ENCODE peak calls at places on chromosomes 2 and 18, in seven cellular contexts. D is NB4, L is Peyer's patch, W is endothelial cell of umbilical vein, I is heart left ventricle, O is IMR-90, M is ovary. N is an unnamed sample.

GRCh38 chr2:226956659-226957058 is 120.8 kb downstream of the RHBDD1 start:
- DNase-seq in O (no peak), W (no peak), L (no peak), M (no peak), I (no peak), D (no peak), N (peak)

GRCh38 chr18:74949611-74950010 is 259.3 kb downstream of the PTGR3 start:
- DNase-seq in O (no peak), M (no peak), L (no peak), D (no peak), I (no peak), W (no peak), N (no peak)

GRCh38 chr2:240398711-240399267 is 36.7 kb upstream of the GPC1 start:
- DNase-seq in L (peak), O (no peak), I (no peak), W (no peak), M (peak), D (no peak), N (no peak)

GRCh38 chr2:236685979-236686520 is 116.4 kb downstream of the ACKR3 start:
- DNase-seq in M (no peak), L (no peak), W (no peak), D (no peak), I (no peak), O (no peak), N (no peak)

GRCh38 chr2:27795868-27796277 is 24.4 kb downstream of the MRPL33 start:
- DNase-seq in W (peak), D (no peak), L (no peak), O (no peak), M (no peak), I (peak), N (no peak)

GRCh38 chr2:43104763-43105162 is 121.6 kb downstream of the ZFP36L2 start:
- DNase-seq in M (no peak), D (peak), W (no peak), L (no peak), I (no peak), O (no peak), N (no peak)

GRCh38 chr2:59076079-59076619 is 835.0 kb upstream of the FANCL start:
- DNase-seq in D (no peak), M (no peak), L (no peak), I (no peak), O (no peak), W (no peak), N (no peak)

GRCh38 chr2:3399829-3400228 is 20.3 kb downstream of the TRAPPC12 start:
- DNase-seq in O (no peak), W (no peak), L (no peak), I (peak), D (no peak), M (no peak), N (no peak)

GRCh38 chr2:55365303-55365702 is 54.4 kb downstream of the CCDC88A start:
- DNase-seq in D (peak), M (no peak), L (no peak), W (peak), I (no peak), O (peak), N (peak)

GRCh38 chr2:54590216-54590961 is 133.1 kb upstream of the EML6 start:
- DNase-seq in M (no peak), W (peak), D (no peak), I (no peak), L (no peak), O (no peak), N (no peak)

GRCh38 chr2:133240505-133241230 is 327.6 kb downstream of the NCKAP5 start:
- DNase-seq in M (no peak), W (peak), L (no peak), D (no peak), O (peak), I (no peak), N (no peak)

GRCh38 chr18:35501369-35501768 is 3.6 kb upstream of the INO80C start:
- DNase-seq in D (no peak), M (no peak), L (no peak), W (no peak), I (no peak), O (no peak), N (no peak)

GRCh38 chr18:47903809-47904208 is 26.6 kb downstream of the SMAD2 start:
- DNase-seq in O (no peak), W (no peak), L (no peak), D (no peak), M (no peak), I (no peak), N (no peak)

GRCh38 chr2:225471039-225471438 is 71.5 kb downstream of the NYAP2 start:
- DNase-seq in O (no peak), L (no peak), M (no peak), W (no peak), D (no peak), I (no peak), N (no peak)

GRCh38 chr2:181810823-181811695 is 80.5 kb upstream of the ITPRID2 start:
- DNase-seq in W (peak), D (peak), L (no peak), O (peak), I (peak), M (no peak), N (peak)

GRCh38 chr2:197306691-197307030 is 3.9 kb downstream of the ANKRD44 start:
- DNase-seq in O (no peak), L (no peak), M (no peak), I (peak), W (no peak), D (peak), N (no peak)

GRCh38 chr2:11583840-11584529 is 50.1 kb downstream of the GREB1 start:
- DNase-seq in M (peak), O (peak), W (peak), L (peak), I (peak), D (peak), N (peak)

GRCh38 chr2:55901322-55901721 is 22.3 kb downstream of the EFEMP1 start:
- DNase-seq in D (peak), L (no peak), I (no peak), M (no peak), W (peak), O (peak), N (no peak)

GRCh38 chr2:234334146-234334545 is 162.7 kb downstream of the ARL4C start:
- DNase-seq in D (no peak), O (no peak), L (no peak), M (no peak), I (no peak), W (no peak), N (no peak)

GRCh38 chr2:109494842-109495241 is 118.9 kb downstream of the SEPTIN10 start:
- DNase-seq in O (no peak), L (peak), I (no peak), D (no peak), W (no peak), M (no peak), N (no peak)

GRCh38 chr2:39620067-39620466 is 45.6 kb upstream of the TMEM178A start:
- DNase-seq in D (peak), I (peak), W (peak), M (peak), L (no peak), O (peak), N (peak)

GRCh38 chr2:196040218-196040617 is 28.4 kb downstream of the DNAH7 start:
- DNase-seq in M (no peak), W (no peak), D (no peak), I (no peak), L (no peak), O (no peak), N (no peak)

GRCh38 chr18:6920099-6920955 is 190.8 kb downstream of the ARHGAP28 start:
- DNase-seq in I (no peak), O (peak), L (no peak), D (peak), W (peak), M (peak), N (peak)

GRCh38 chr2:237708491-237708890 is 81.1 kb downstream of the LRRFIP1 start:
- DNase-seq in O (no peak), D (no peak), L (no peak), I (no peak), M (no peak), W (no peak), N (no peak)

GRCh38 chr2:150467641-150467963 is 19.9 kb downstream of the RND3 start:
- DNase-seq in M (no peak), L (no peak), I (no peak), D (no peak), W (peak), O (no peak), N (no peak)

GRCh38 chr2:3223080-3223923 is 154.3 kb downstream of the EIPR1 start:
- DNase-seq in W (peak), M (no peak), O (peak), D (no peak), I (no peak), L (no peak), N (no peak)

GRCh38 chr18:59357928-59358327 is 1.1 kb downstream of the LMAN1 start:
- DNase-seq in W (peak), M (no peak), O (peak), I (no peak), D (peak), L (no peak), N (peak)

GRCh38 chr2:47541848-47542450 is 139.0 kb downstream of the MSH2 start:
- DNase-seq in I (no peak), L (no peak), O (peak), D (no peak), M (no peak), W (no peak), N (no peak)

GRCh38 chr2:155099784-155100183 is 401.3 kb downstream of the KCNJ3 start:
- DNase-seq in D (no peak), O (no peak), I (no peak), W (peak), L (no peak), M (no peak), N (no peak)

GRCh38 chr18:54962919-54963645 is 3.8 kb upstream of the CCDC68 start:
- DNase-seq in O (no peak), L (no peak), D (no peak), I (no peak), M (no peak), W (no peak), N (no peak)

GRCh38 chr2:218329826-218330651 is 26.6 kb upstream of the CATIP start:
- DNase-seq in D (peak), M (no peak), O (no peak), W (no peak), L (no peak), I (no peak), N (no peak)

GRCh38 chr2:16207611-16208010 is 267.3 kb downstream of the MYCN start:
- DNase-seq in W (no peak), O (no peak), L (peak), I (no peak), M (no peak), D (no peak), N (no peak)

GRCh38 chr2:5666798-5667197 is 25.4 kb upstream of the SOX11 start:
- DNase-seq in D (peak), M (no peak), I (no peak), W (no peak), L (no peak), O (peak), N (no peak)

GRCh38 chr2:158214431-158214830 is 112.8 kb downstream of the UPP2 start:
- DNase-seq in D (peak), M (no peak), W (peak), O (no peak), L (no peak), I (no peak), N (no peak)

GRCh38 chr2:109703076-109703475 is 88.9 kb downstream of the SOWAHC start:
- DNase-seq in M (no peak), D (no peak), O (no peak), W (no peak), L (no peak), I (no peak), N (no peak)

GRCh38 chr2:102686479-102687439 is 67.4 kb downstream of the SLC9A2 start:
- DNase-seq in O (no peak), M (no peak), D (peak), L (no peak), I (no peak), W (no peak), N (no peak)

GRCh38 chr2:186683341-186683740 is 10.5 kb upstream of the FAM171B start:
- DNase-seq in I (no peak), O (peak), W (no peak), D (no peak), M (no peak), L (no peak), N (no peak)

GRCh38 chr18:51520676-51521180 is 323.2 kb upstream of the MEX3C start:
- DNase-seq in W (no peak), M (no peak), I (no peak), D (no peak), L (no peak), O (no peak), N (no peak)

GRCh38 chr2:28082131-28082530 is 191.6 kb downstream of the BABAM2 start:
- DNase-seq in W (no peak), D (no peak), M (no peak), O (peak), L (no peak), I (no peak), N (no peak)

GRCh38 chr2:120444691-120445240 is 98.8 kb downstream of the INHBB start:
- DNase-seq in W (no peak), D (no peak), I (no peak), M (no peak), L (no peak), O (no peak), N (no peak)

GRCh38 chr2:120441744-120442471 is 96.0 kb downstream of the INHBB start:
- DNase-seq in D (no peak), I (no peak), O (peak), M (no peak), W (no peak), L (no peak), N (no peak)

GRCh38 chr2:120442541-120442922 is 96.6 kb downstream of the INHBB start:
- DNase-seq in I (no peak), W (no peak), O (no peak), D (no peak), L (no peak), M (no peak), N (no peak)

GRCh38 chr2:120443946-120444345 is 98.0 kb downstream of the INHBB start:
- DNase-seq in I (no peak), L (no peak), O (no peak), W (no peak), M (no peak), D (no peak), N (no peak)

DNA sequence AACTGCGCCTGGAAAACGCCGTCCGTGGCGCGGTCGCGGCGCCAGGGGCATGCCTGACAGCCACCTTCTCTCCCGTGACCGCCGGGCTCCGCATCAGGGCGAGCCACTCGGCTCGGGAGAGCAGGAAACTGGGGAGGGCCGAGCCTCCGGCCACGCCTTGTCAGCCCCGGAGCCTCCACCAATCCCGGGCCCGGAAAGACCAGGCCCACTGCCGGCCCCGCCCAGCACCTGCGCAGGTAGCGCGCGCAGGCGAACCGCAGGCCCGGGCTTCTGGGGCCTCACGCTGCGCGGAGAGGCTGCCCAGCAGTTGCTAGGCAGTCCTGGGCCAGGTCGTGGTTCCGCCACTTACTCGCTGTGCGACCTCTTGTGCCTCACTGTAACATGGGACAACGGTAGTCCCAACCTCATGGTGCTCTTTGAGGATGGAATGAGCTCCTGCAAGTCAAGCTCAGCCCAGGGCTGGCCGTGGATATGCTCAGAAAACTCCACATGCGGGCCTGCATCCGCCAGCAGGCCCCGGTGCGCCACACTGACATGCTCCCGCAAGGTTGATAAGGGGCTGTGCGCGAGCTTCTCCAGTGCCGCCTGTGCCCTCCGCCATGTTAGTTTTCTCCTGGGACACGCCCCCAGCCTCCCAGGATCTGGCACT is 97.1 kb downstream of the INHBB start:
- DNase-seq in O (no peak), D (no peak), M (no peak), I (no peak), W (no peak), L (peak), N (no peak)
- TF ChIP-seq POLR2A in O (no peak), D (no peak), M (no peak), I (peak), W (no peak), L (no peak), N (no peak)

GRCh38 chr2:105744091-105744908 is 412 bp upstream of the NCK2 start:
- DNase-seq in W (peak), I (peak), O (peak), D (peak), L (peak), M (peak), N (peak)
- TF ChIP-seq POLR2A in W (peak), I (no peak), O (no peak), D (peak), L (no peak), M (no peak), N (no peak)

GRCh38 chr18:62525611-62526010 is 2.8 kb downstream of the ZCCHC2 start:
- DNase-seq in L (no peak), D (no peak), M (no peak), O (no peak), I (no peak), W (no peak), N (peak)

GRCh38 chr18:62524443-62525200 is 1.8 kb downstream of the ZCCHC2 start:
- DNase-seq in D (peak), L (peak), W (peak), O (peak), M (peak), I (peak), N (peak)

GRCh38 chr18:62523255-62523588 is 397 bp downstream of the ZCCHC2 start:
- DNase-seq in M (no peak), O (no peak), D (no peak), I (no peak), W (no peak), L (no peak), N (no peak)

GRCh38 chr18:62523631-62524442 is 1.0 kb downstream of the ZCCHC2 start:
- DNase-seq in O (peak), I (peak), W (peak), M (peak), L (peak), D (peak), N (peak)

GRCh38 chr18:62526098-62527025 is 3.5 kb downstream of the ZCCHC2 start:
- DNase-seq in M (peak), W (peak), L (peak), D (peak), I (peak), O (peak), N (peak)
- TF ChIP-seq POLR2A in M (peak), W (peak), L (peak), D (peak), I (peak), O (peak), N (peak)

GRCh38 chr2:70842401-70842800 is 6.8 kb upstream of the CD207 start:
- DNase-seq in D (no peak), O (no peak), M (no peak), W (no peak), I (no peak), L (no peak), N (no peak)
- TF ChIP-seq POLR2A in D (no peak), O (no peak), M (no peak), W (no peak), I (no peak), L (no peak), N (no peak)

DNA sequence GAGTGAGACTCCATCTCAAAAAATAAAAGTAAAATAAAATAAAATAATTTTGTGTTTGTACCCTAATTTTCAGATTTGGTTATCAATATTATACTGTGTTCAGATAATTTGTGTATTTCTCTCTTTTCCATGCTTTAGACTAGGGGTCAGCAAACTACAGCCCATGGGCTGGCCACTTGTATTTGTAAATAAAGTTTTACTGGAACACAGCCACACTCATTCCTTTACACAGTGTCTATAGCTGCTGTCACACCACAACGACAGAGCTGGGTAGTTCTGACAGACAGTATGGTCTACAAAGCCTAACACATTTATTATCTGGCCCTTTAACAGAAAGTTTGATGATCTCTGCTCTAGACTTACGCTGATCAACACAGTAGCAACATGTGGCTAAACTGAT is 43.8 kb downstream of the SNORC start:
- DNase-seq in M (no peak), L (no peak), D (no peak), O (no peak), I (no peak), W (no peak), N (no peak)
- TF ChIP-seq POLR2A in M (no peak), L (no peak), D (no peak), O (no peak), I (no peak), W (no peak), N (no peak)

DNA sequence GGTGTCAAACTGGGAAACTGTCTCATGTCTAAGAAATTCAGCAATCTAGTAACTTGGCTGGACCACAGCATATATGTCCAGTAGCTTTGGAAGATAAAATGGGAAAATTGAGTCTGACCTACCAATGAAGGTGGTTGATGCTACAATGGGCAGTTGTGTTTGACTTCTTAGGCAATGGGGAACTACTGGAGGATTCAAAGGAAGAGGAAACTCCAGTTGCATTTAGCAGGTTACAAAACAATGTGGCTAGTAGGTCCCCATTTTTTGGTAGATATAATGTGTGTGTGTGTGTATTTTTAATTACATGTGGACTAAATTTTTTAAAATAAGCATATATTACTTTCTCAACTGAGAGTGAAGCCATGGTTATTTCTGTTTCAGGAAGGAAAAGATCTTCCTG is 427.7 kb downstream of the NBAS start:
- DNase-seq in I (no peak), W (no peak), L (no peak), D (no peak), M (no peak), O (no peak), N (no peak)
- TF ChIP-seq POLR2A in I (no peak), W (no peak), L (no peak), D (no peak), M (no peak), O (no peak), N (no peak)

GRCh38 chr2:148954536-148954935 is 79.5 kb downstream of the KIF5C start:
- DNase-seq in M (no peak), O (no peak), L (no peak), D (no peak), I (no peak), W (no peak), N (no peak)
- TF ChIP-seq POLR2A in M (no peak), O (no peak), L (no peak), D (no peak), I (no peak), W (no peak), N (no peak)

GRCh38 chr2:190180313-190181065 is 118.0 kb upstream of the MSTN start:
- DNase-seq in W (peak), O (no peak), M (peak), I (peak), L (peak), D (peak), N (peak)
- TF ChIP-seq POLR2A in W (no peak), O (no peak), M (no peak), I (peak), L (peak), D (no peak), N (peak)

DNA sequence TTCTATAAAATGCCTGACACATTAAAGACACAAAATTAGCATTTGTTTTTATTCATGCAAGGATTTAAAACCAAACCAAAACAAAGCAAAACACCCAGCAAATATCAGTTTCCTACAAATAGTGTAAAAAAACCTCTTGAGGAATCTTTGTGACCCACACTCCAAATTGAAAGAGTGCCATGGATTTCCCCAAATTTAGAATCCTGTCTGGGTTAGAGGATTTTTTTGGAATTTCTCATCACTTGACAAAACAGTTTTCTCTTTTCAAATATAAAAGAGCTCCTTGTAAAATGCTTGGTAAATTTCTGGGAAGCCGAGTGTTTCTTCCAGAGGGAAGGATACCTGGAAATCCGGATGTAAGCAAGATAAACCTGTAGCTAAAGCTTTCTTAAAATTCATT is 1.7 kb upstream of the FN1 start:
- DNase-seq in O (no peak), D (no peak), I (no peak), M (no peak), W (no peak), L (no peak), N (no peak)
- TF ChIP-seq POLR2A in O (no peak), D (no peak), I (no peak), M (no peak), W (no peak), L (no peak), N (no peak)

GRCh38 chr2:207529330-207530159 is at the start of gene CREB1:
- DNase-seq in L (peak), W (peak), M (peak), I (peak), D (peak), O (peak), N (peak)
- TF ChIP-seq POLR2A in L (peak), W (no peak), M (peak), I (peak), D (peak), O (peak), N (peak)